ENCODE peak calls at places on chromosome 13, in ten cellular contexts. Q is astrocyte of the cerebellum, D is C1 segment of cervical spinal cord, H is endothelial cell of umbilical vein, P is osteocyte, T is ELR, U is AG09319, N is NCI-H1930, C is EL, Z is COR-L47. G is an unnamed sample.

GRCh38 chr13:38914070-38914469 is 76.6 kb downstream of the STOML3 start:
- DNase-seq in D (no peak), T (no peak), P (no peak), Q (no peak), H (no peak), Z (peak; percentile 47), C (no peak), U (no peak), N (no peak), G (no peak)

GRCh38 chr13:30346159-30346788 is 38.9 kb upstream of the KATNAL1 start:
- DNase-seq in N (no peak), P (no peak), U (no peak), Z (no peak), D (no peak), H (no peak), T (no peak), C (no peak), Q (no peak), G (no peak)

GRCh38 chr13:90321281-90321931 is 1026.1 kb upstream of the MIR17HG start:
- DNase-seq in P (no peak), H (no peak), T (no peak), Z (no peak), C (no peak), N (no peak), Q (no peak), U (no peak), D (no peak), G (no peak)

GRCh38 chr13:32135655-32136054 is 104.1 kb downstream of the FRY start:
- DNase-seq in Q (no peak), N (no peak), P (no peak), Z (no peak), U (no peak), C (peak; percentile 71), T (peak; percentile 78), D (no peak), H (no peak), G (no peak)

GRCh38 chr13:99979453-99980200 is 2.0 kb upstream of the ZIC2 start:
- DNase-seq in H (no peak), N (no peak), U (no peak), C (no peak), T (peak; percentile 37), Z (peak; percentile 82), Q (no peak), D (no peak), P (peak; percentile 87), G (no peak)

GRCh38 chr13:46797468-46798237 is 692 bp upstream of the ESD start:
- DNase-seq in T (no peak), Z (no peak), D (no peak), P (no peak), H (no peak), C (no peak), Q (no peak), U (no peak), N (peak; percentile 45), G (no peak)

GRCh38 chr13:68125087-68125480 is 894.9 kb upstream of the PCDH9 start:
- DNase-seq in C (no peak), Q (no peak), T (peak; percentile 21), Z (no peak), P (no peak), D (no peak), N (no peak), U (no peak), H (no peak), G (no peak)

GRCh38 chr13:52809310-52809769 is 39.1 kb downstream of the PCDH8 start:
- DNase-seq in T (peak; percentile 83), D (no peak), P (no peak), Q (no peak), H (peak; percentile 84), N (peak; percentile 64), U (no peak), C (peak; percentile 70), Z (peak; percentile 84), G (peak; percentile 70)

GRCh38 chr13:71030789-71031188 is 836.2 kb downstream of the DACH1 start:
- DNase-seq in P (no peak), H (no peak), Q (no peak), C (no peak), U (no peak), T (no peak), Z (no peak), D (no peak), N (no peak), G (no peak)

GRCh38 chr13:27182844-27183497 is 11.4 kb upstream of the USP12 start:
- DNase-seq in P (no peak), C (peak; percentile 96), U (no peak), T (peak; percentile 97), Z (no peak), D (no peak), N (no peak), H (peak; percentile 89), Q (peak; percentile 28), G (no peak)

GRCh38 chr13:104553156-104553555 is 1486.9 kb upstream of the SLC10A2 start:
- DNase-seq in H (peak; percentile 76), N (no peak), U (no peak), C (peak; percentile 1), T (peak; percentile 30), P (no peak), D (no peak), Q (peak; percentile 71), Z (no peak), G (no peak)

GRCh38 chr13:40613192-40613818 is 53.1 kb downstream of the FOXO1 start:
- DNase-seq in C (no peak), P (no peak), U (no peak), Z (no peak), D (no peak), Q (no peak), T (no peak), H (peak; percentile 70), N (no peak), G (no peak)

GRCh38 chr13:114152831-114153371 is 20.5 kb upstream of the RASA3 start:
- DNase-seq in Q (no peak), Z (no peak), D (no peak), U (peak; percentile 36), C (no peak), H (no peak), N (no peak), T (no peak), P (no peak), G (no peak)

GRCh38 chr13:20231839-20232555 is at the start of gene GJB6:
- DNase-seq in P (no peak), H (no peak), Q (no peak), D (no peak), Z (peak; percentile 3), C (no peak), U (no peak), N (peak; percentile 13), T (no peak), G (no peak)

GRCh38 chr13:59691501-59692066 is 472.1 kb downstream of the DIAPH3 start:
- DNase-seq in T (peak; percentile 13), Z (no peak), P (no peak), C (no peak), H (peak; percentile 7), Q (no peak), U (peak; percentile 18), D (no peak), N (no peak), G (no peak)

GRCh38 chr13:105465251-105465650 is 1070.2 kb downstream of the EFNB2 start:
- DNase-seq in T (no peak), C (no peak), H (no peak), P (no peak), U (no peak), Z (no peak), N (no peak), D (no peak), Q (no peak), G (no peak)

GRCh38 chr13:61695147-61695546 is 279.5 kb upstream of the PCDH20 start:
- DNase-seq in Q (no peak), H (no peak), U (no peak), T (peak; percentile 6), D (no peak), C (no peak), P (no peak), Z (no peak), N (no peak), G (no peak)

GRCh38 chr13:105202384-105202783 is 1333.1 kb downstream of the EFNB2 start:
- DNase-seq in P (no peak), U (no peak), Q (peak; percentile 41), T (peak; percentile 27), Z (no peak), C (peak; percentile 32), D (no peak), H (peak; percentile 69), N (no peak), G (no peak)

GRCh38 chr13:39468306-39468705 is 134.7 kb downstream of the LHFPL6 start:
- DNase-seq in D (no peak), C (no peak), T (no peak), Z (no peak), N (no peak), Q (no peak), P (no peak), H (no peak), U (no peak), G (no peak)

GRCh38 chr13:43676320-43676719 is 110.5 kb downstream of the ENOX1 start:
- DNase-seq in U (no peak), T (no peak), Z (no peak), P (no peak), N (no peak), C (no peak), H (no peak), Q (no peak), D (no peak), G (no peak)

GRCh38 chr13:36026556-36026955 is 104.6 kb downstream of the DCLK1 start:
- DNase-seq in D (no peak), H (no peak), N (no peak), T (no peak), U (no peak), C (no peak), Q (no peak), P (no peak), Z (peak; percentile 89), G (no peak)

GRCh38 chr13:101930331-101930730 is 471.5 kb downstream of the FGF14 start:
- DNase-seq in Z (no peak), D (no peak), P (no peak), T (peak; percentile 20), U (no peak), H (no peak), Q (no peak), N (no peak), C (no peak), G (no peak)

GRCh38 chr13:30053904-30054303 is 203.5 kb upstream of the UBL3 start:
- DNase-seq in H (no peak), N (no peak), P (no peak), T (no peak), C (no peak), Q (no peak), Z (no peak), U (no peak), D (no peak), G (no peak)

GRCh38 chr13:112713517-112714253 is 23.8 kb downstream of the ATP11A start:
- DNase-seq in Z (no peak), D (no peak), C (no peak), N (no peak), P (no peak), T (no peak), H (no peak), U (no peak), Q (no peak), G (no peak)

GRCh38 chr13:27854606-27855005 is 62.3 kb downstream of the GSX1 start:
- DNase-seq in H (no peak), D (no peak), U (no peak), Z (no peak), N (no peak), Q (no peak), P (no peak), C (no peak), T (no peak), G (no peak)

GRCh38 chr13:80669112-80669511 is 328.2 kb upstream of the SPRY2 start:
- DNase-seq in H (no peak), T (no peak), P (no peak), U (no peak), N (no peak), D (no peak), C (no peak), Z (no peak), Q (no peak), G (no peak)

GRCh38 chr13:30739646-30740642 is 4.6 kb downstream of the ALOX5AP start:
- DNase-seq in U (no peak), N (no peak), H (peak; percentile 64), Q (peak; percentile 65), C (peak; percentile 73), Z (no peak), P (no peak), T (peak; percentile 88), D (no peak), G (no peak)

GRCh38 chr13:20221772-20222171 is 10.3 kb downstream of the GJB6 start:
- DNase-seq in U (no peak), D (no peak), H (no peak), P (no peak), Q (no peak), Z (no peak), N (no peak), T (no peak), C (no peak), G (no peak)

G was measured in 8988T.